ENCODE peak calls at places on chromosomes 13 and 19, in eight cellular contexts. Z is right atrium auricular region, A is cardiac fibroblast, O is PC-9, P is A549, K is AG04450, L is BJ, I is left lung. M is an unnamed sample.

GRCh38 chr13:25977216-25977615 is 74.6 kb downstream of the SHISA2 start:
- DNase-seq in Z (no peak), A (no peak), O (no peak), P (no peak), K (no peak), L (no peak), I (no peak), M (no peak)

GRCh38 chr19:1549332-1549945 is 18.7 kb downstream of the MEX3D start:
- DNase-seq in Z (no peak), A (no peak), O (no peak), P (no peak), K (no peak), L (no peak), I (no peak), M (no peak)

GRCh38 chr19:21463449-21464105 is 41.8 kb upstream of the ZNF429 start:
- DNase-seq in Z (peak), A (no peak), O (no peak), P (no peak), K (no peak), L (no peak), I (peak), M (no peak)

GRCh38 chr13:55999709-56000108 is 1141.0 kb upstream of the PRR20A start:
- DNase-seq in Z (no peak), A (no peak), O (no peak), P (no peak), K (no peak), L (no peak), I (no peak), M (no peak)

GRCh38 chr19:7366701-7367420 is 18.1 kb downstream of the ARHGEF18 start:
- DNase-seq in Z (no peak), A (peak), O (peak), P (peak), K (no peak), L (no peak), I (no peak), M (peak)

GRCh38 chr19:1407662-1408299 is 395 bp downstream of the DAZAP1 start:
- DNase-seq in Z (no peak), A (no peak), O (no peak), P (no peak), K (no peak), L (no peak), I (no peak), M (no peak)

GRCh38 chr13:48819889-48820288 is 155.8 kb upstream of the FNDC3A start:
- DNase-seq in Z (no peak), A (no peak), O (peak), P (no peak), K (no peak), L (no peak), I (no peak), M (no peak)

GRCh38 chr19:50461066-50461875 is 15.0 kb upstream of the EMC10 start:
- DNase-seq in Z (no peak), A (peak), O (peak), P (peak), K (peak), L (peak), I (no peak), M (peak)

GRCh38 chr13:110340812-110341444 is 33.8 kb downstream of the COL4A2 start:
- DNase-seq in Z (peak), A (peak), O (no peak), P (no peak), K (no peak), L (no peak), I (peak), M (peak)

GRCh38 chr13:101545521-101545920 is 93.0 kb downstream of the ITGBL1 start:
- DNase-seq in Z (no peak), A (no peak), O (no peak), P (no peak), K (no peak), L (no peak), I (no peak), M (peak)

GRCh38 chr13:93875527-93875926 is 604.0 kb downstream of the DCT start:
- DNase-seq in Z (no peak), A (peak), O (no peak), P (no peak), K (peak), L (no peak), I (no peak), M (peak)

GRCh38 chr13:49980266-49980665 is 16.6 kb upstream of the TRIM13 start:
- DNase-seq in Z (no peak), A (peak), O (no peak), P (no peak), K (no peak), L (no peak), I (no peak), M (no peak)

GRCh38 chr13:69292789-69293425 is 814.7 kb upstream of the ATXN8OS start:
- DNase-seq in Z (no peak), A (no peak), O (no peak), P (no peak), K (no peak), L (no peak), I (no peak), M (no peak)

GRCh38 chr13:97109256-97109655 is 112.9 kb upstream of the MBNL2 start:
- DNase-seq in Z (no peak), A (no peak), O (no peak), P (no peak), K (no peak), L (no peak), I (no peak), M (no peak)

GRCh38 chr19:46862974-46863632 is 2.3 kb downstream of the ARHGAP35 start:
- DNase-seq in Z (no peak), A (no peak), O (no peak), P (no peak), K (no peak), L (no peak), I (peak), M (no peak)

GRCh38 chr13:48586591-48587103 is 53.8 kb upstream of the RCBTB2 start:
- DNase-seq in Z (peak), A (peak), O (no peak), P (no peak), K (no peak), L (no peak), I (no peak), M (peak)

GRCh38 chr13:25207291-25207690 is 35.2 kb upstream of the AMER2 start:
- DNase-seq in Z (no peak), A (no peak), O (no peak), P (no peak), K (no peak), L (no peak), I (no peak), M (no peak)

GRCh38 chr13:48320906-48321510 is 17.5 kb downstream of the RB1 start:
- DNase-seq in Z (no peak), A (no peak), O (no peak), P (no peak), K (no peak), L (no peak), I (no peak), M (no peak)

GRCh38 chr13:33487575-33488243 is 202.2 kb upstream of the STARD13 start:
- DNase-seq in Z (no peak), A (peak), O (no peak), P (no peak), K (no peak), L (no peak), I (no peak), M (peak)

GRCh38 chr13:24008679-24009078 is 111.4 kb upstream of the C1QTNF9B start:
- DNase-seq in Z (no peak), A (peak), O (no peak), P (no peak), K (no peak), L (no peak), I (no peak), M (peak)

GRCh38 chr19:56661248-56661647 is 10.3 kb downstream of the ZNF835 start:
- DNase-seq in Z (no peak), A (no peak), O (no peak), P (no peak), K (no peak), L (no peak), I (no peak), M (no peak)

GRCh38 chr19:42191855-42192254 is 25.6 kb downstream of the DEDD2 start:
- DNase-seq in Z (no peak), A (peak), O (peak), P (peak), K (peak), L (no peak), I (no peak), M (peak)

GRCh38 chr13:50715402-50716146 is 127.9 kb downstream of the DLEU7 start:
- DNase-seq in Z (no peak), A (no peak), O (no peak), P (no peak), K (no peak), L (no peak), I (peak), M (no peak)

GRCh38 chr19:31135841-31136240 is 213.4 kb downstream of the TSHZ3 start:
- DNase-seq in Z (no peak), A (no peak), O (no peak), P (no peak), K (no peak), L (peak), I (no peak), M (peak)

GRCh38 chr13:37598572-37598971 is at the start of gene POSTN:
- DNase-seq in Z (no peak), A (peak), O (no peak), P (no peak), K (no peak), L (no peak), I (no peak), M (peak)

GRCh38 chr19:48501961-48502719 is 9.5 kb downstream of the LMTK3 start:
- DNase-seq in Z (no peak), A (peak), O (peak), P (peak), K (no peak), L (no peak), I (peak), M (no peak)

GRCh38 chr13:51800456-51800855 is 3.5 kb downstream of the DHRS12 start:
- DNase-seq in Z (no peak), A (no peak), O (no peak), P (no peak), K (no peak), L (no peak), I (no peak), M (no peak)

GRCh38 chr13:20828540-20829364 is 55.0 kb upstream of the EEF1AKMT1 start:
- DNase-seq in Z (no peak), A (peak), O (no peak), P (peak), K (no peak), L (no peak), I (no peak), M (peak)

GRCh38 chr19:964116-964520 is 20.0 kb upstream of the WDR18 start:
- DNase-seq in Z (no peak), A (no peak), O (no peak), P (no peak), K (no peak), L (no peak), I (no peak), M (no peak)

GRCh38 chr19:38665950-38666661 is 18.7 kb downstream of the ACTN4 start:
- DNase-seq in Z (peak), A (peak), O (peak), P (no peak), K (no peak), L (peak), I (peak), M (peak)

GRCh38 chr19:1266818-1267440 is 2.2 kb upstream of the CIRBP start:
- DNase-seq in Z (no peak), A (peak), O (no peak), P (peak), K (no peak), L (no peak), I (no peak), M (peak)

GRCh38 chr19:1240925-1241324 is 626 bp upstream of the ATP5F1D start:
- DNase-seq in Z (no peak), A (no peak), O (no peak), P (no peak), K (no peak), L (no peak), I (no peak), M (no peak)

GRCh38 chr19:44662686-44663085 is 8.6 kb upstream of the CEACAM19 start:
- DNase-seq in Z (no peak), A (peak), O (no peak), P (no peak), K (no peak), L (no peak), I (no peak), M (peak)

GRCh38 chr13:29722415-29722814 is 126.9 kb upstream of the SLC7A1 start:
- DNase-seq in Z (no peak), A (no peak), O (no peak), P (no peak), K (no peak), L (no peak), I (no peak), M (no peak)

GRCh38 chr13:80989241-80989640 is 648.3 kb upstream of the SPRY2 start:
- DNase-seq in Z (no peak), A (no peak), O (no peak), P (no peak), K (no peak), L (no peak), I (no peak), M (no peak)

GRCh38 chr13:113220877-113221276 is 11.5 kb downstream of the CUL4A start:
- DNase-seq in Z (no peak), A (peak), O (no peak), P (no peak), K (no peak), L (no peak), I (no peak), M (no peak)
- TF ChIP-seq CTCF in Z (no peak), A (peak), O (no peak), P (no peak), K (peak), L (peak), I (no peak), M (peak)

DNA sequence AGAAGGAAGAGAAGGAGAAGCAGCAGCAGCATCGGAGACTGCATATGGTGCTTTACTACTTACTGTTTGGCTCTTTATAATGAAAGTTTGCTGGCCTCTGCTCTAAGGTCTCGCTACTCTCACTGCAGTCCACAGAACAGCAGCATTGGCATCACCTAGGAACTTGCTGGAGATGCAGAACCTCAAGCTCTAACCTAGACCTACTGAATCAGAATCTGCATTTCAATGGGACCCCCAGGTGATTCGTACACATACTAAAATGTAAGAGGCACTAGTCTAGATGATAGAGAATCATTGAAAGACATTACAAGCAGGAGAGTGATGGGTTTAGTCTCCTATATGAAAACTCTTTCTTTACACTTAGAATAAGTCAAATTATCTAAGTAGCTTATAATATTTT is 270.6 kb downstream of the KLF5 start:
- DNase-seq in Z (no peak), A (no peak), O (no peak), P (no peak), K (no peak), L (no peak), I (no peak), M (no peak)
- H3K4me3 ChIP-seq in Z (no peak), A (no peak), O (no peak), P (no peak), K (no peak), L (no peak), I (no peak), M (no peak)

GRCh38 chr13:39765801-39766463 is 110.5 kb downstream of the COG6 start:
- DNase-seq in Z (no peak), A (peak), O (no peak), P (no peak), K (no peak), L (no peak), I (peak), M (no peak)
- TF ChIP-seq CTCF in Z (no peak), A (peak), O (peak), P (peak), K (no peak), L (peak), I (no peak), M (no peak)

DNA sequence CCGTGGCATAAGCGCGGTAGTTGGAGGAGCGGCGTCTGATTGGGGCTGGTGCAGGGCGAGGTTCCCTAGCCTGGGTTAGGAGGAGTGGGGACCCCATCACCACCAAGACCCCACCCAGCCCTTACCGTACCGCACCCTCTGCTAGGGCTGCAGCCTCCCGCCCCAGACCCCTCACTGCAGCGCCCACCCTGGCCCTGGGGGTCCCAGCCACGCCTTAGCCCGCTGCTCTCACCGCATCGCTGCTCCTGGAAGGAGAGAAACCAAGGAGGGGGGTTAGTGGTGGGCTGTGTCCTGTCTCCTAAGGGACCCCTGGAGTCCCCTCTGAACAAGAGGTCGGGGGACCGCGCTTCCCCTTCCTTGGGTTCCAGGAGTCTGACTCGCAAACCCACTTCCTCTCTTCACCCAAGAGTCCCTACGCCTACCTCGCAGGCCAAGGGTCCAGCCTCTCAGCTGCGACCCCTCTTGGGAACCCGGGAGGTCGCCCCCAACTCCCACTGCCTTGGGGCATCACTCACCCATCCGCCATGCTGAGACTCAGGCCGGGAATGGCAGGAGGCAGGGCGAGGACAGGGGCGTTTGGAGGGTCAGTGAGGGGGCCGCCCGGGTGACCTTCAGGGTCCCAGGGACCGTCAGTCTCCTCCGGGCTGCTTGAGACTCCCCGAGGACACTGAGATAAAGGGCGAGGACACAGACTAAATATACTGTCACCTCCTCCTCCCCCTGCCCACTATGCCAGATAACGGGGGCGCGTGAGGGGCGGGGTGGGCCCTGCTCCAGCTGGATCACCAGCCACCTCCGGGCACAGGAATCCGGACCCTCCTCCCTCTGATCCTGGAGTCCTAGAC is at the start of gene TNNI3:
- DNase-seq in Z (no peak), A (no peak), O (no peak), P (no peak), K (no peak), L (no peak), I (no peak), M (no peak)
- H3K4me3 ChIP-seq in Z (peak), A (peak), O (no peak), P (peak), K (no peak), L (no peak), I (no peak), M (no peak)